ENCODE peak calls at places on chromosomes 5 and 9, in four cellular contexts. L is stomach, H is fibroblast of lung, I is PC-9. T is an unnamed sample. For H3K36me3, the result is how much of the 10 kb centered on the place peaks cover.

GRCh38 chr9:87128844-87129493 is 181.7 kb upstream of the GAS1 start:
- DNase-seq in L (no peak), H (no peak), I (no peak), T (no peak)

GRCh38 chr5:36214434-36214833 is 27.3 kb downstream of the NADK2 start:
- DNase-seq in L (no peak), H (peak), I (no peak), T (no peak)

GRCh38 chr9:128419061-128419925 is 1.4 kb upstream of the CERCAM start:
- DNase-seq in L (no peak), H (peak), I (no peak), T (peak)

GRCh38 chr5:93192107-93192506 is 388.9 kb downstream of the NR2F1-AS1 start:
- DNase-seq in L (no peak), H (peak), I (peak), T (peak)

GRCh38 chr9:28782630-28783029 is 1209.3 kb upstream of the C9orf72 start:
- DNase-seq in L (no peak), H (no peak), I (no peak), T (no peak)

GRCh38 chr5:118937393-118938061 is 50.8 kb downstream of the DTWD2 start:
- DNase-seq in L (no peak), H (peak), I (no peak), T (no peak)

GRCh38 chr9:99057665-99058625 is 47.0 kb upstream of the TGFBR1 start:
- DNase-seq in L (peak), H (peak), I (no peak), T (peak)

GRCh38 chr5:8839361-8840055 is 706.4 kb downstream of the SEMA5A start:
- DNase-seq in L (no peak), H (no peak), I (no peak), T (no peak)

GRCh38 chr9:5493597-5494511 is 16.5 kb upstream of the PDCD1LG2 start:
- DNase-seq in L (no peak), H (peak), I (peak), T (peak)

GRCh38 chr5:54007822-54008777 is 302.3 kb downstream of the ARL15 start:
- DNase-seq in L (no peak), H (peak), I (no peak), T (peak)

GRCh38 chr9:134852906-134853654 is 27.5 kb upstream of the FCN2 start:
- DNase-seq in L (no peak), H (no peak), I (no peak), T (peak)

GRCh38 chr9:36659500-36659899 is 86.8 kb downstream of the MELK start:
- DNase-seq in L (no peak), H (no peak), I (no peak), T (no peak)

DNA sequence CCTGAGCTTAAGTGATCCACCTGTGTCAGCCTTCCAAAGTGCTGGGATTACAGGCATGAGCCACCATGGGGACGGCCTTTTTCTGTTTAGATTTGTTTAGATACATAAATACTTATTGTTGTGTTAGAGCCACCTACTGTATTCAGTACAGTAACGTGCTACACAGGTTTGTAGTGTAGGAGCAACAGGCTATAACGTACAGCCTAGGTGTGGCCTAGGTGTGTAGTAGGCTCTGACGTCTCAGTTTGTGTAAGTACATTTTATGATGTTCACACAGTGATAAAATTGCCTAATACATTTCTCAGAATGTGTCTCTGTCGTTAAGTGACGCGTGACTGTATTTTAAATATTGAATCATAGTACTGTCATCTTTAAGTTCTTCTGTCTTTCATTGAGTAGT is 84.1 kb downstream of the MELK start:
- DNase-seq in L (no peak), H (no peak), I (no peak), T (no peak)
- H3K36me3 ChIP-seq in L (under half), H (under half), I (under half), T (under half)

GRCh38 chr5:134878403-134878802 is 4.2 kb downstream of the TXNDC15 start:
- DNase-seq in L (peak), H (no peak), I (no peak), T (no peak)
- H3K27ac ChIP-seq in L (no peak), H (no peak), I (no peak), T (no peak)

GRCh38 chr9:101414839-101415238 is 16.2 kb downstream of the ZNF189 start:
- DNase-seq in L (no peak), H (no peak), I (no peak), T (no peak)

GRCh38 chr9:101403886-101404285 is 5.2 kb downstream of the ZNF189 start:
- DNase-seq in L (no peak), H (no peak), I (no peak), T (no peak)

GRCh38 chr9:101408374-101409078 is 9.9 kb downstream of the ZNF189 start:
- DNase-seq in L (no peak), H (peak), I (no peak), T (no peak)

DNA sequence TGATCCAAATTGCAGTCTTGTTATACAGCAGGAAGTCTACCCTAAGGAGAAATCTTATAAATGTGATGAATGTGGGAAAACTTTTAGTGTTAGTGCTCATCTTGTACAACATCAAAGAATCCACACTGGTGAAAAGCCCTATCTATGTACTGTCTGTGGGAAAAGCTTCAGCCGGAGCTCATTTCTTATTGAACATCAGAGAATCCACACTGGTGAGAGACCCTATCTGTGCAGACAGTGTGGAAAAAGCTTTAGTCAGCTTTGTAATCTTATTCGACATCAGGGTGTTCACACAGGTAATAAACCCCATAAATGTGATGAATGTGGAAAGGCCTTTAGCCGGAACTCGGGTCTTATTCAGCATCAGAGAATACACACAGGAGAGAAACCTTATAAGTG is 10.4 kb downstream of the ZNF189 start:
- DNase-seq in L (no peak), H (peak), I (no peak), T (peak)
- H3K36me3 ChIP-seq in L (half or more), H (under half), I (half or more), T (half or more)

DNA sequence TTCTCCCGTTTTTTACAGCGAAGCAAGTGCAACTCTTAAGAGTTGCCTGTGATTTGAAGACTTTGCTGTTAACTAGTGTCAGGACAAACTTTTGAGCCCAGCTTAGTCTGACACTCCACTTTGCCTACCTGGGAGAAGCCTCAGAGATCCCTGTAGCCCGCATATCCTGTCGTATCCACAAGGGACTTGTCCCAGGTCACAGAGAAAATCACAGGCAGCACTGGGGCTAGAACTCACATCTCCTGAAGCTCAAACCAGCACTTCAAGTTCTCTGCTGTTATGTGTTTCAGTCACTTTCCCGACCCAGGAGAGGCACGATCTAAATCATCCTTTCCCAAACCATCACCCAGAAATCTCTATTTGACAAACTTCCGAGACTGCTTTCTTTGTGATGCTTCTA is 584.5 kb downstream of the ACTL7B start:
- DNase-seq in L (no peak), H (no peak), I (no peak), T (no peak)
- H3K27ac ChIP-seq in L (peak), H (no peak), I (peak), T (no peak)

GRCh38 chr5:179781846-179782245 is 11.9 kb upstream of the LTC4S start:
- DNase-seq in L (no peak), H (no peak), I (no peak), T (no peak)
- H3K36me3 ChIP-seq in L (under half), H (under half), I (under half), T (under half)

DNA sequence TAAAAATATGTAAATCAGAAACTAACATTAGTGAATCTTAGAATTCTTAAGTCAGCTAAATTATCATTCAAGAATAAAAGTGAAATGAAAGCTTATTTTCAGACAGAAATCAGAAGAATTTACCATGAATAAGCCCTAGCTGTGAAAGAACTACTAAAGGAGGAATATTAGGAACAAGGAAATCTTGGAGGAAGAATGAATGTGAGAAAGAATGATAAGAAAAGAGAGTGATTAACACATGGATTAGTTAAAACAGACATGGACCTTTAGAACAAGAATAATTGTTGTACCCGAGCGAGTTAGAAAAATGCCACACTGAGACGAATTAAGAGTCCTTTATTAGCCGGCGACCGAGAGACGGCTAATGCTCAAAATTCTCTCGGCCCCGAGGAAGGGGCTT is 24.1 kb upstream of the RHOBTB3 start:
- DNase-seq in L (no peak), H (no peak), I (no peak), T (no peak)
- H3K27ac ChIP-seq in L (no peak), H (no peak), I (no peak), T (no peak)

GRCh38 chr9:37345038-37345437 is 77.5 kb upstream of the GRHPR start:
- DNase-seq in L (no peak), H (no peak), I (no peak), T (no peak)

GRCh38 chr9:37353791-37354190 is 68.7 kb upstream of the GRHPR start:
- DNase-seq in L (no peak), H (peak), I (no peak), T (no peak)

GRCh38 chr9:37348917-37349316 is 73.6 kb upstream of the GRHPR start:
- DNase-seq in L (no peak), H (no peak), I (no peak), T (no peak)

DNA sequence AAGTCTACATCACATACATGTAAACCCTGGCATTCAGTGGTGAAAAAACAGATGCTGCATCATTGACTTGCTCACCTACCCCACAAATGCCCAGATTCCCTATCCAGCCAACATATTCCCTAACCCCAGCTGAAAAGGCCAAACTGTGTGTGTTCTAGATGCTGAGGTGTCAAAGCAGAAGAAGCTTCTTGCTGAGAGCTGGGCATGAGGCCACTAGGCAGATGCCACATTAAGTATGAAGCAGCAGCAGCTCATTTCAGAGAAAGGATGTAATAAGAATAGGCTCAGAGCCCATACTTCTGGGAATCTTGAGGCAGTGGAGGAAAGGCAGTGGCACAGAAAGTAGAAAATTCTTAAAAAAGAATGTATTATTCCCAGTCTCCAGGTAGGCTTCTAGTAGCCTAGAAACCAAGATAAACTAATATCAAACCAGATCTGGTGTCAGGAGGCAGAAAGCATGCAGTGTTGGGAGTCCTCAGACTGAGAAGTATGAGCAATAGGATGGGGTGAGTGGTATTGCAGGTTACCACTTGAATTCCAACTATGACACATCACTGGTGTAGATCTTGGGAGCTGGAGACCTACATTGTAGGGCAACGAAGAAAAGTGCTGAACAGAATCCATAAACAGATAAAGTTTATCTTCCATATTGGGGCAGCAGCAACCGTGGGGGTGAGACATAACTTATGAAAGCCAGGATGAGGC is 71.9 kb upstream of the GRHPR start:
- DNase-seq in L (no peak), H (no peak), I (no peak), T (peak)
- H3K36me3 ChIP-seq in L (under half), H (under half), I (under half), T (under half)

GRCh38 chr5:113488645-113489184 is 462 bp upstream of the MCC start:
- DNase-seq in L (no peak), H (no peak), I (peak), T (peak)
- H3K27ac ChIP-seq in L (no peak), H (peak), I (peak), T (peak)

DNA sequence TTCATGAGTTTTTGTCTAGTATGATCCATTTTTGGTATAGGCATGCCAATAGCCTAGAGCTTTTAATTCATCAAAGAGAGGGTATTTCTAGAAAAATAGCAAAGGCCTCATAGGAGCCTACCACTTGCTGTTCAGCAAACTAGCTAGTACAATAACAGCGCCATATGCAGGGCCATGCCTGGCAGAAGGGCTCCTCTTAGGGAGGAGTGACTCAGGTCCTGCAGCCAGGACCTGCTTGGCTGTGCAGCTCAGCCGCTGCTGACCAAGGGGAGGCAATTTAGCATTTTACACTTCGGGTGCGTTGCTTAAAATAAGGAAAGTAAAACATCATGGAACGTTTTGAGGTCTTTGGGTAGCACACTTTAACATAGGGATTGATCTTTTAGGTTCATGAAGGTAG is 100.6 kb downstream of the TRIO start:
- DNase-seq in L (no peak), H (no peak), I (no peak), T (peak)
- H3K36me3 ChIP-seq in L (under half), H (under half), I (under half), T (under half)

T was measured in GM23248.